ENCODE peak calls at places on chromosomes 16 and 17, in five cellular contexts. G, Y, O, P and R are unnamed samples.

GRCh38 chr16:1451702-1452392 is 7.5 kb upstream of the CCDC154 start:
- DNase-seq in G (no peak), O (no peak), Y (no peak), P (no peak), R (no peak)

GRCh38 chr16:76639685-76640289 is 362.6 kb downstream of the CNTNAP4 start:
- DNase-seq in Y (peak), G (no peak), O (peak), P (no peak), R (no peak)

GRCh38 chr17:39867891-39868553 is at the start of gene ZPBP2:
- DNase-seq in Y (no peak), P (no peak), O (no peak), G (no peak), R (no peak)

GRCh38 chr17:50037321-50038107 is 18.4 kb upstream of the ITGA3 start:
- DNase-seq in Y (peak), G (no peak), P (peak), O (no peak), R (peak)

GRCh38 chr16:57372372-57373116 is at the start of gene CX3CL1:
- DNase-seq in P (peak), Y (peak), G (no peak), O (peak), R (peak)

GRCh38 chr16:19417640-19418039 is at the start of gene TMC5:
- DNase-seq in Y (no peak), G (no peak), O (no peak), P (no peak), R (no peak)

GRCh38 chr17:46178550-46179198 is 14.6 kb downstream of the KANSL1 start:
- DNase-seq in P (no peak), O (no peak), Y (peak), G (no peak), R (no peak)

GRCh38 chr16:12158428-12158827 is 181.9 kb downstream of the SNX29 start:
- DNase-seq in Y (peak), O (no peak), G (no peak), P (no peak), R (peak)

GRCh38 chr16:49489686-49490320 is 116.2 kb downstream of the C16orf78 start:
- DNase-seq in O (peak), Y (no peak), P (peak), G (no peak), R (peak)

GRCh38 chr16:50684823-50685455 is 3.8 kb upstream of the SNX20 start:
- DNase-seq in P (no peak), G (no peak), O (no peak), Y (no peak), R (no peak)

GRCh38 chr17:53058031-53058430 is 764.7 kb upstream of the KIF2B start:
- DNase-seq in Y (no peak), O (no peak), G (no peak), P (no peak), R (no peak)

GRCh38 chr17:19996086-19996485 is 13.1 kb upstream of the SPECC1 start:
- DNase-seq in Y (no peak), G (no peak), O (no peak), P (no peak), R (no peak)

GRCh38 chr17:81403671-81404534 is 8.6 kb downstream of the BAHCC1 start:
- DNase-seq in P (no peak), G (no peak), Y (no peak), O (no peak), R (no peak)